ENCODE peak calls at places on chromosomes 7 and 10, in five cellular contexts. C, K, U, D and N are unnamed samples.

GRCh38 chr7:29146888-29147609 is 712 bp upstream of the CPVL start:
- DNase-seq in D (peak), U (no peak), C (peak), K (no peak), N (peak)

GRCh38 chr10:62399211-62399610 is 25.0 kb downstream of the ZNF365 start:
- DNase-seq in U (no peak), C (no peak), K (no peak), D (no peak), N (no peak)

GRCh38 chr7:129052441-129052840 is 2.5 kb downstream of the TNPO3 start:
- DNase-seq in U (no peak), C (no peak), K (no peak), D (no peak), N (no peak)

GRCh38 chr7:79241288-79242055 is 212.0 kb downstream of the MAGI2 start:
- DNase-seq in C (no peak), U (no peak), D (no peak), K (no peak), N (peak)

GRCh38 chr10:74932648-74933047 is 106.2 kb downstream of the KAT6B start:
- DNase-seq in K (no peak), D (peak), C (no peak), U (peak), N (no peak)

GRCh38 chr7:157017149-157017548 is 6.7 kb upstream of the MNX1 start:
- DNase-seq in K (no peak), U (peak), D (no peak), C (no peak), N (no peak)

GRCh38 chr7:46360255-46360654 is 439.2 kb upstream of the IGFBP3 start:
- DNase-seq in D (no peak), U (no peak), K (no peak), C (no peak), N (no peak)

GRCh38 chr7:105261689-105262088 is 127.0 kb downstream of the SRPK2 start:
- DNase-seq in D (peak), K (no peak), U (no peak), C (no peak), N (no peak)

GRCh38 chr7:42010751-42011150 is 226.3 kb downstream of the GLI3 start:
- DNase-seq in K (no peak), U (no peak), D (no peak), C (no peak), N (no peak)

GRCh38 chr10:109861051-109861450 is 62.3 kb downstream of the XPNPEP1 start:
- DNase-seq in D (no peak), C (no peak), U (no peak), K (no peak), N (peak)

GRCh38 chr10:62626817-62627216 is 177.7 kb upstream of the ADO start:
- DNase-seq in U (no peak), D (no peak), K (no peak), C (no peak), N (no peak)

GRCh38 chr10:14421941-14422340 is 91.2 kb upstream of the FRMD4A start:
- DNase-seq in D (no peak), C (no peak), K (no peak), U (no peak), N (no peak)

GRCh38 chr7:47095906-47096305 is 486.0 kb downstream of the TNS3 start:
- DNase-seq in C (no peak), U (no peak), D (no peak), K (no peak), N (no peak)